ENCODE peak calls at places on chromosome 21, in nine cellular contexts. One of them, this sample, is unnamed.
A peak's percentile ranks its signal among the peaks of the same experiment; 100 is the strongest.

GRCh38 chr21:46626536-46627302 is 8.8 kb upstream of the PRMT2 start:
- DNase-seq in GM20000: no peak
- DNase-seq in IMR-90: no peak
- DNase-seq in GM23338: peak; percentile 24
- DNase-seq in CD8-positive, alpha-beta T cell: peak; percentile 39
- DNase-seq in kidney epithelial cell: no peak
- DNase-seq in nephron progenitor cell: no peak
- DNase-seq in kidney: peak; percentile 27
- DNase-seq in neural progenitor cell: no peak
- DNase-seq in this sample: no peak

GRCh38 chr21:35196128-35196527 is 147.0 kb upstream of the RUNX1 start:
- DNase-seq in GM20000: no peak
- DNase-seq in IMR-90: no peak
- DNase-seq in GM23338: no peak
- DNase-seq in CD8-positive, alpha-beta T cell: no peak
- DNase-seq in kidney epithelial cell: no peak
- DNase-seq in nephron progenitor cell: no peak
- DNase-seq in kidney: no peak
- DNase-seq in neural progenitor cell: no peak
- DNase-seq in this sample: no peak

GRCh38 chr21:14685568-14685967 is 139.5 kb upstream of the SAMSN1 start:
- DNase-seq in GM20000: no peak
- DNase-seq in IMR-90: no peak
- DNase-seq in GM23338: no peak
- DNase-seq in CD8-positive, alpha-beta T cell: no peak
- DNase-seq in kidney epithelial cell: no peak
- DNase-seq in nephron progenitor cell: no peak
- DNase-seq in kidney: no peak
- DNase-seq in neural progenitor cell: no peak
- DNase-seq in this sample: no peak

GRCh38 chr21:35204850-35205564 is 155.9 kb upstream of the RUNX1 start:
- DNase-seq in GM20000: peak; percentile 24
- DNase-seq in IMR-90: peak; percentile 98
- DNase-seq in GM23338: peak; percentile 40
- DNase-seq in CD8-positive, alpha-beta T cell: no peak
- DNase-seq in kidney epithelial cell: no peak
- DNase-seq in nephron progenitor cell: no peak
- DNase-seq in kidney: peak; percentile 90
- DNase-seq in neural progenitor cell: no peak
- DNase-seq in this sample: peak; percentile 78

GRCh38 chr21:25115021-25115420 is 492.3 kb downstream of the MRPL39 start:
- DNase-seq in GM20000: no peak
- DNase-seq in IMR-90: peak; percentile 7
- DNase-seq in GM23338: no peak
- DNase-seq in CD8-positive, alpha-beta T cell: no peak
- DNase-seq in kidney epithelial cell: no peak
- DNase-seq in nephron progenitor cell: no peak
- DNase-seq in kidney: no peak
- DNase-seq in neural progenitor cell: no peak
- DNase-seq in this sample: no peak

GRCh38 chr21:42277593-42277992 is 37.6 kb downstream of the TFF3 start:
- DNase-seq in GM20000: no peak
- DNase-seq in IMR-90: peak; percentile 39
- DNase-seq in GM23338: no peak
- DNase-seq in CD8-positive, alpha-beta T cell: no peak
- DNase-seq in kidney epithelial cell: no peak
- DNase-seq in nephron progenitor cell: no peak
- DNase-seq in kidney: no peak
- DNase-seq in neural progenitor cell: no peak
- DNase-seq in this sample: no peak

GRCh38 chr21:18387994-18388393 is 15.6 kb downstream of the TMPRSS15 start:
- DNase-seq in GM20000: no peak
- DNase-seq in IMR-90: no peak
- DNase-seq in GM23338: peak; percentile 19
- DNase-seq in CD8-positive, alpha-beta T cell: no peak
- DNase-seq in kidney epithelial cell: no peak
- DNase-seq in nephron progenitor cell: no peak
- DNase-seq in kidney: no peak
- DNase-seq in neural progenitor cell: no peak
- DNase-seq in this sample: no peak

GRCh38 chr21:41616063-41616591 is 108.2 kb upstream of the TMPRSS2 start:
- DNase-seq in GM20000: no peak
- DNase-seq in IMR-90: peak; percentile 91
- DNase-seq in GM23338: no peak
- DNase-seq in CD8-positive, alpha-beta T cell: no peak
- DNase-seq in kidney epithelial cell: no peak
- DNase-seq in nephron progenitor cell: no peak
- DNase-seq in kidney: no peak
- DNase-seq in neural progenitor cell: no peak
- DNase-seq in this sample: peak; percentile 61

GRCh38 chr21:32256873-32257620 is 21.8 kb downstream of the MIS18A start:
- DNase-seq in GM20000: no peak
- DNase-seq in IMR-90: peak; percentile 91
- DNase-seq in GM23338: no peak
- DNase-seq in CD8-positive, alpha-beta T cell: no peak
- DNase-seq in kidney epithelial cell: peak; percentile 71
- DNase-seq in nephron progenitor cell: peak; percentile 14
- DNase-seq in kidney: peak; percentile 92
- DNase-seq in neural progenitor cell: no peak
- DNase-seq in this sample: peak; percentile 80

GRCh38 chr21:24781146-24781545 is 826.1 kb downstream of the MRPL39 start:
- DNase-seq in GM20000: no peak
- DNase-seq in IMR-90: no peak
- DNase-seq in GM23338: no peak
- DNase-seq in CD8-positive, alpha-beta T cell: no peak
- DNase-seq in kidney epithelial cell: no peak
- DNase-seq in nephron progenitor cell: no peak
- DNase-seq in kidney: no peak
- DNase-seq in neural progenitor cell: no peak
- DNase-seq in this sample: no peak

GRCh38 chr21:42002421-42002958 is 7.7 kb downstream of the ZBTB21 start:
- DNase-seq in GM20000: peak; percentile 67
- DNase-seq in IMR-90: peak; percentile 98
- DNase-seq in GM23338: no peak
- DNase-seq in CD8-positive, alpha-beta T cell: peak; percentile 54
- DNase-seq in kidney epithelial cell: peak; percentile 70
- DNase-seq in nephron progenitor cell: no peak
- DNase-seq in kidney: no peak
- DNase-seq in neural progenitor cell: no peak
- DNase-seq in this sample: peak; percentile 52

GRCh38 chr21:43025636-43026180 is 49.9 kb downstream of the CBS start:
- DNase-seq in GM20000: no peak
- DNase-seq in IMR-90: peak; percentile 85
- DNase-seq in GM23338: no peak
- DNase-seq in CD8-positive, alpha-beta T cell: no peak
- DNase-seq in kidney epithelial cell: peak; percentile 87
- DNase-seq in nephron progenitor cell: no peak
- DNase-seq in kidney: no peak
- DNase-seq in neural progenitor cell: peak; percentile 40
- DNase-seq in this sample: no peak

GRCh38 chr21:42430570-42430969 is 26.9 kb downstream of the UBASH3A start:
- DNase-seq in GM20000: no peak
- DNase-seq in IMR-90: no peak
- DNase-seq in GM23338: no peak
- DNase-seq in CD8-positive, alpha-beta T cell: no peak
- DNase-seq in kidney epithelial cell: no peak
- DNase-seq in nephron progenitor cell: no peak
- DNase-seq in kidney: peak; percentile 31
- DNase-seq in neural progenitor cell: no peak
- DNase-seq in this sample: no peak

GRCh38 chr21:31158789-31159581 is 120.7 kb upstream of the KRTAP19-8 start:
- DNase-seq in GM20000: peak; percentile 7
- DNase-seq in IMR-90: peak; percentile 26
- DNase-seq in GM23338: peak; percentile 44
- DNase-seq in CD8-positive, alpha-beta T cell: no peak
- DNase-seq in kidney epithelial cell: no peak
- DNase-seq in nephron progenitor cell: no peak
- DNase-seq in kidney: no peak
- DNase-seq in neural progenitor cell: no peak
- DNase-seq in this sample: no peak

GRCh38 chr21:31159808-31160207 is 121.5 kb upstream of the KRTAP19-8 start:
- DNase-seq in GM20000: no peak
- DNase-seq in IMR-90: no peak
- DNase-seq in GM23338: no peak
- DNase-seq in CD8-positive, alpha-beta T cell: no peak
- DNase-seq in kidney epithelial cell: no peak
- DNase-seq in nephron progenitor cell: no peak
- DNase-seq in kidney: no peak
- DNase-seq in neural progenitor cell: no peak
- DNase-seq in this sample: no peak

GRCh38 chr21:31162827-31163226 is 124.6 kb upstream of the KRTAP19-8 start:
- DNase-seq in GM20000: no peak
- DNase-seq in IMR-90: peak; percentile 70
- DNase-seq in GM23338: no peak
- DNase-seq in CD8-positive, alpha-beta T cell: no peak
- DNase-seq in kidney epithelial cell: no peak
- DNase-seq in nephron progenitor cell: no peak
- DNase-seq in kidney: no peak
- DNase-seq in neural progenitor cell: no peak
- DNase-seq in this sample: no peak

GRCh38 chr21:31162079-31162699 is 123.9 kb upstream of the KRTAP19-8 start:
- DNase-seq in GM20000: no peak
- DNase-seq in IMR-90: no peak
- DNase-seq in GM23338: no peak
- DNase-seq in CD8-positive, alpha-beta T cell: no peak
- DNase-seq in kidney epithelial cell: no peak
- DNase-seq in nephron progenitor cell: no peak
- DNase-seq in kidney: no peak
- DNase-seq in neural progenitor cell: no peak
- DNase-seq in this sample: no peak

GRCh38 chr21:31161157-31161556 is 122.9 kb upstream of the KRTAP19-8 start:
- DNase-seq in GM20000: no peak
- DNase-seq in IMR-90: peak; percentile 15
- DNase-seq in GM23338: peak; percentile 52
- DNase-seq in CD8-positive, alpha-beta T cell: no peak
- DNase-seq in kidney epithelial cell: no peak
- DNase-seq in nephron progenitor cell: peak; percentile 23
- DNase-seq in kidney: no peak
- DNase-seq in neural progenitor cell: peak; percentile 63
- DNase-seq in this sample: no peak
- TF ChIP-seq CTCF in GM20000: no peak
- TF ChIP-seq CTCF in IMR-90: no peak
- TF ChIP-seq CTCF in GM23338: no peak
- TF ChIP-seq CTCF in CD8-positive, alpha-beta T cell: no peak
- TF ChIP-seq CTCF in kidney epithelial cell: no peak
- TF ChIP-seq CTCF in nephron progenitor cell: no peak
- TF ChIP-seq CTCF in kidney: no peak
- TF ChIP-seq CTCF in neural progenitor cell: no peak
- TF ChIP-seq CTCF in this sample: no peak

DNA sequence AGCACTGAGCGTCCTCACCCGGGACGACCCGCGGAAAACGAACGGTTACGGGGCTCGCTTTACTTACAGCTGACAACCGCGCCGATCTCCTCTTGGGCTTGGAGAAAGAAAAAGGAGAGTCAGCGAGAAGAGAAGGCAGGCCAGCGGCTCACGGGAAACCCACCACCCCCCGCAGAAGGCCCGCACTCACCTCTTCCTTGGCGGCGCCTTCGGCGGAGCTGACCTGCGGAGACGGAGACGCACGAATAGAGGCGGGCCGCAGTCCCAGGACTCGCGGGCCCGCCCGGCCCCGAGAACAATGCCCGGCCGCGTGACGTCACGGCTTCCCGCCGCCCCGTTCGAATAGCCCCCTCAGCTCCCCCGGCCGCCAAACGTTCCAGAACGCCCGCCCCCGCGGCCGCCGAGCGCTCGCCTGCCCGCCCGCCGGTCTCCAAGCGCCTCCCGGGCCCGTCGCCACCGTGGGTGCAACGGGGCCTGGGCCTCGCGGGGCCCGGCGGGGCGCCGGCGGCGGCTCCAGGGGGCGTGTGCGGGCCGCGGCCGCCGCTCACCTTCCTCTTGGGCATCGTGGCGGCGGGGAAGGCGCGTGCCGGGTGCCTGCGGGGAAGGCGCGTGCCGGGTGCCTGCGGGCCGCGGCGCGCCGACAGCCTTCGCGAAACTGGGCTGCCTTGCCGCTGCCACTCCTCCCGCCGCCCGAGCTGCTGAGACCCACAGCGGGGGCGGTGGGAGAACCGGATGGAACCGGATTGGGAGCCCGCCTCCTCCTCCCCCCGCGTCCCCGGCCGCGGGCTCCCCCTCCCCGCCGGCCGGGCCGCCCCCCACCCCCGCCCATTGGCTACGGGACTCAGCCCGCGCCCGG is at the start of gene HMGN1:
- DNase-seq in GM20000: peak; percentile 82
- DNase-seq in IMR-90: peak; percentile 86
- DNase-seq in GM23338: peak; percentile 93
- DNase-seq in CD8-positive, alpha-beta T cell: peak; percentile 88
- DNase-seq in kidney epithelial cell: no peak
- DNase-seq in nephron progenitor cell: peak; percentile 88
- DNase-seq in kidney: peak; percentile 97
- DNase-seq in neural progenitor cell: peak; percentile 97
- DNase-seq in this sample: no peak
- TF ChIP-seq CTCF in GM20000: no peak
- TF ChIP-seq CTCF in IMR-90: peak; percentile 24
- TF ChIP-seq CTCF in GM23338: no peak
- TF ChIP-seq CTCF in CD8-positive, alpha-beta T cell: no peak
- TF ChIP-seq CTCF in kidney epithelial cell: no peak
- TF ChIP-seq CTCF in nephron progenitor cell: no peak
- TF ChIP-seq CTCF in kidney: no peak
- TF ChIP-seq CTCF in neural progenitor cell: no peak
- TF ChIP-seq CTCF in this sample: no peak

GRCh38 chr21:36478941-36479340 is 981 bp downstream of the CLDN14 start:
- DNase-seq in GM20000: no peak
- DNase-seq in IMR-90: no peak
- DNase-seq in GM23338: peak; percentile 53
- DNase-seq in CD8-positive, alpha-beta T cell: no peak
- DNase-seq in kidney epithelial cell: no peak
- DNase-seq in nephron progenitor cell: peak; percentile 23
- DNase-seq in kidney: no peak
- DNase-seq in neural progenitor cell: peak; percentile 55
- DNase-seq in this sample: no peak
- TF ChIP-seq CTCF in GM20000: no peak
- TF ChIP-seq CTCF in IMR-90: peak; percentile 19
- TF ChIP-seq CTCF in GM23338: peak; percentile 51
- TF ChIP-seq CTCF in CD8-positive, alpha-beta T cell: no peak
- TF ChIP-seq CTCF in kidney epithelial cell: peak; percentile 27
- TF ChIP-seq CTCF in nephron progenitor cell: peak; percentile 9
- TF ChIP-seq CTCF in kidney: no peak
- TF ChIP-seq CTCF in neural progenitor cell: peak; percentile 51
- TF ChIP-seq CTCF in this sample: peak; percentile 39

DNA sequence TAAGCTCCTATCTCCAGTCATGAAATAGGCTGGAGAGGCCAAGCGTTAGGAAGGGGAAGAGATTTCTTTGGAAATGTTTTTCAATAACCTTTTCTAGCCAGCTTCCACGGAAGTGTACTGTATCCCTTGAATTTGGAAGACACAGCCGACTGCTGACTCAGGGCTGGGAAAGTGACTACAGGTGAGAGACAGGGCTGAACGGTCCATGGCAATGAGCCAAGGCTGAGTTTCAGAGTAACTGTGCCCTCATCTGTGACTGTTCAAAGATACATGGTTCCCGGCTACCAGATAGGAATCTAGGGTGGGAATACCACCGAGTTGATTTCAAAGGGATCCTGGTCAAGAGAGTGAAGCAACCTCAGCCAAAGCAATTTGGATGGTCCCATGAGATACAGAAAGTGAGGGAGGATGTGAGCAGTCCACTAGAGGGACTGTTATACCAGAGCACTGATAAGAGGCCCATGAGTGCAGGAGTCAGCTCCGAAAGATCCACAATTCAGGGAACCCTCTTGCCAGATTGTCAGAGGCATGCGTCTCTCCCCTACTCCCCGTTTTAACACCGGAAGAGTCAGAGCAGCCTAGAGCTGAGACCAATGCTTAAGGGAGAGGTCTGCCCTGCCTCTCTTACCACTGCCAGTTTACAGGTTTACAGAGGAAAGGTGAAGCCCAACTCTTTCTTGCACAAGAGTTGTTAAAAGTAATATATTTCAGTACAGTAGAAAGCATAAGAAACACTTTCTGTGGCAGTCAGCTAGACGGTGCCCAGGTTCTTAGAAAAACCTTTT is 3.2 kb upstream of the KRTAP19-8 start:
- DNase-seq in GM20000: no peak
- DNase-seq in IMR-90: no peak
- DNase-seq in GM23338: peak; percentile 22
- DNase-seq in CD8-positive, alpha-beta T cell: no peak
- DNase-seq in kidney epithelial cell: no peak
- DNase-seq in nephron progenitor cell: no peak
- DNase-seq in kidney: no peak
- DNase-seq in neural progenitor cell: no peak
- DNase-seq in this sample: no peak
- TF ChIP-seq CTCF in GM20000: no peak
- TF ChIP-seq CTCF in IMR-90: no peak
- TF ChIP-seq CTCF in GM23338: no peak
- TF ChIP-seq CTCF in CD8-positive, alpha-beta T cell: no peak
- TF ChIP-seq CTCF in kidney epithelial cell: no peak
- TF ChIP-seq CTCF in nephron progenitor cell: no peak
- TF ChIP-seq CTCF in kidney: no peak
- TF ChIP-seq CTCF in neural progenitor cell: no peak
- TF ChIP-seq CTCF in this sample: no peak